ENCODE peak calls at places on chromosomes 3 and 15, in ten cellular contexts. One of them, this sample, is unnamed.

GRCh38 chr3:174431717-174432116 is 427.4 kb upstream of the NAALADL2 start:
- DNase-seq in HCT116: no peak
- DNase-seq in astrocyte: peak; percentile 39
- DNase-seq in kidney epithelial cell: no peak
- DNase-seq in GM10248: no peak
- DNase-seq in OCI-LY7: no peak
- DNase-seq in BE2C: no peak
- DNase-seq in left lung: no peak
- DNase-seq in suprapubic skin: no peak
- DNase-seq in cardiac muscle cell: peak; percentile 46
- DNase-seq in this sample: no peak

GRCh38 chr15:90463381-90463780 is 66.3 kb upstream of the CRTC3 start:
- DNase-seq in HCT116: no peak
- DNase-seq in astrocyte: peak; percentile 93
- DNase-seq in kidney epithelial cell: peak; percentile 56
- DNase-seq in GM10248: peak; percentile 52
- DNase-seq in OCI-LY7: no peak
- DNase-seq in BE2C: no peak
- DNase-seq in left lung: no peak
- DNase-seq in suprapubic skin: no peak
- DNase-seq in cardiac muscle cell: peak; percentile 75
- DNase-seq in this sample: no peak

GRCh38 chr15:65945616-65946015 is 76.3 kb downstream of the RAB11A start:
- DNase-seq in HCT116: no peak
- DNase-seq in astrocyte: no peak
- DNase-seq in kidney epithelial cell: no peak
- DNase-seq in GM10248: no peak
- DNase-seq in OCI-LY7: peak; percentile 24
- DNase-seq in BE2C: no peak
- DNase-seq in left lung: no peak
- DNase-seq in suprapubic skin: no peak
- DNase-seq in cardiac muscle cell: no peak
- DNase-seq in this sample: no peak

GRCh38 chr3:14440531-14441239 is 38.3 kb downstream of the SLC6A6 start:
- DNase-seq in HCT116: no peak
- DNase-seq in astrocyte: no peak
- DNase-seq in kidney epithelial cell: peak; percentile 56
- DNase-seq in GM10248: no peak
- DNase-seq in OCI-LY7: no peak
- DNase-seq in BE2C: peak; percentile 48
- DNase-seq in left lung: no peak
- DNase-seq in suprapubic skin: no peak
- DNase-seq in cardiac muscle cell: peak; percentile 34
- DNase-seq in this sample: peak; percentile 51

GRCh38 chr3:21778715-21779114 is 27.7 kb upstream of the ZNF385D start:
- DNase-seq in HCT116: no peak
- DNase-seq in astrocyte: no peak
- DNase-seq in kidney epithelial cell: no peak
- DNase-seq in GM10248: no peak
- DNase-seq in OCI-LY7: no peak
- DNase-seq in BE2C: no peak
- DNase-seq in left lung: no peak
- DNase-seq in suprapubic skin: no peak
- DNase-seq in cardiac muscle cell: no peak
- DNase-seq in this sample: no peak

GRCh38 chr15:63904042-63904441 is 70.3 kb upstream of the HERC1 start:
- DNase-seq in HCT116: no peak
- DNase-seq in astrocyte: no peak
- DNase-seq in kidney epithelial cell: no peak
- DNase-seq in GM10248: no peak
- DNase-seq in OCI-LY7: no peak
- DNase-seq in BE2C: no peak
- DNase-seq in left lung: no peak
- DNase-seq in suprapubic skin: no peak
- DNase-seq in cardiac muscle cell: no peak
- DNase-seq in this sample: no peak

GRCh38 chr3:57065588-57065987 is 5.1 kb downstream of the SPATA12 start:
- DNase-seq in HCT116: peak; percentile 51
- DNase-seq in astrocyte: peak; percentile 85
- DNase-seq in kidney epithelial cell: no peak
- DNase-seq in GM10248: no peak
- DNase-seq in OCI-LY7: peak; percentile 56
- DNase-seq in BE2C: no peak
- DNase-seq in left lung: no peak
- DNase-seq in suprapubic skin: no peak
- DNase-seq in cardiac muscle cell: no peak
- DNase-seq in this sample: no peak

GRCh38 chr15:100944237-100944875 is 25.2 kb downstream of the LRRK1 start:
- DNase-seq in HCT116: no peak
- DNase-seq in astrocyte: no peak
- DNase-seq in kidney epithelial cell: no peak
- DNase-seq in GM10248: no peak
- DNase-seq in OCI-LY7: peak; percentile 33
- DNase-seq in BE2C: no peak
- DNase-seq in left lung: no peak
- DNase-seq in suprapubic skin: no peak
- DNase-seq in cardiac muscle cell: peak; percentile 18
- DNase-seq in this sample: no peak

GRCh38 chr15:41340189-41340695 is 7.6 kb downstream of the NUSAP1 start:
- DNase-seq in HCT116: no peak
- DNase-seq in astrocyte: no peak
- DNase-seq in kidney epithelial cell: no peak
- DNase-seq in GM10248: no peak
- DNase-seq in OCI-LY7: no peak
- DNase-seq in BE2C: no peak
- DNase-seq in left lung: no peak
- DNase-seq in suprapubic skin: no peak
- DNase-seq in cardiac muscle cell: no peak
- DNase-seq in this sample: no peak

GRCh38 chr15:41337631-41338522 is 5.2 kb downstream of the NUSAP1 start:
- DNase-seq in HCT116: no peak
- DNase-seq in astrocyte: no peak
- DNase-seq in kidney epithelial cell: no peak
- DNase-seq in GM10248: no peak
- DNase-seq in OCI-LY7: no peak
- DNase-seq in BE2C: no peak
- DNase-seq in left lung: no peak
- DNase-seq in suprapubic skin: peak; percentile 32
- DNase-seq in cardiac muscle cell: no peak
- DNase-seq in this sample: no peak

GRCh38 chr15:41337047-41337446 is 4.4 kb downstream of the NUSAP1 start:
- DNase-seq in HCT116: no peak
- DNase-seq in astrocyte: no peak
- DNase-seq in kidney epithelial cell: no peak
- DNase-seq in GM10248: no peak
- DNase-seq in OCI-LY7: no peak
- DNase-seq in BE2C: no peak
- DNase-seq in left lung: no peak
- DNase-seq in suprapubic skin: no peak
- DNase-seq in cardiac muscle cell: no peak
- DNase-seq in this sample: no peak

GRCh38 chr15:41336549-41336948 is 3.9 kb downstream of the NUSAP1 start:
- DNase-seq in HCT116: no peak
- DNase-seq in astrocyte: no peak
- DNase-seq in kidney epithelial cell: no peak
- DNase-seq in GM10248: no peak
- DNase-seq in OCI-LY7: peak; percentile 11
- DNase-seq in BE2C: no peak
- DNase-seq in left lung: no peak
- DNase-seq in suprapubic skin: no peak
- DNase-seq in cardiac muscle cell: no peak
- DNase-seq in this sample: no peak

GRCh38 chr15:41341519-41341918 is 8.8 kb downstream of the NUSAP1 start:
- DNase-seq in HCT116: no peak
- DNase-seq in astrocyte: no peak
- DNase-seq in kidney epithelial cell: no peak
- DNase-seq in GM10248: no peak
- DNase-seq in OCI-LY7: no peak
- DNase-seq in BE2C: no peak
- DNase-seq in left lung: no peak
- DNase-seq in suprapubic skin: no peak
- DNase-seq in cardiac muscle cell: no peak
- DNase-seq in this sample: no peak
- TF ChIP-seq CTCF in HCT116: no peak
- TF ChIP-seq CTCF in astrocyte: no peak
- TF ChIP-seq CTCF in kidney epithelial cell: no peak
- TF ChIP-seq CTCF in GM10248: no peak
- TF ChIP-seq CTCF in OCI-LY7: no peak
- TF ChIP-seq CTCF in BE2C: no peak
- TF ChIP-seq CTCF in left lung: no peak
- TF ChIP-seq CTCF in suprapubic skin: no peak
- TF ChIP-seq CTCF in cardiac muscle cell: no peak
- TF ChIP-seq CTCF in this sample: no peak

GRCh38 chr3:98801042-98801747 is 38.1 kb downstream of the ST3GAL6 start:
- DNase-seq in HCT116: no peak
- DNase-seq in astrocyte: no peak
- DNase-seq in kidney epithelial cell: no peak
- DNase-seq in GM10248: no peak
- DNase-seq in OCI-LY7: no peak
- DNase-seq in BE2C: no peak
- DNase-seq in left lung: no peak
- DNase-seq in suprapubic skin: no peak
- DNase-seq in cardiac muscle cell: no peak
- DNase-seq in this sample: no peak
- TF ChIP-seq CTCF in HCT116: peak; percentile 55
- TF ChIP-seq CTCF in astrocyte: peak; percentile 16
- TF ChIP-seq CTCF in kidney epithelial cell: peak; percentile 40
- TF ChIP-seq CTCF in GM10248: no peak
- TF ChIP-seq CTCF in OCI-LY7: peak; percentile 39
- TF ChIP-seq CTCF in BE2C: peak; percentile 28
- TF ChIP-seq CTCF in left lung: no peak
- TF ChIP-seq CTCF in suprapubic skin: no peak
- TF ChIP-seq CTCF in cardiac muscle cell: peak; percentile 16
- TF ChIP-seq CTCF in this sample: no peak

GRCh38 chr15:62850791-62851291 is 191.7 kb upstream of the TPM1 start:
- DNase-seq in HCT116: no peak
- DNase-seq in astrocyte: peak; percentile 95
- DNase-seq in kidney epithelial cell: peak; percentile 90
- DNase-seq in GM10248: no peak
- DNase-seq in OCI-LY7: no peak
- DNase-seq in BE2C: no peak
- DNase-seq in left lung: no peak
- DNase-seq in suprapubic skin: no peak
- DNase-seq in cardiac muscle cell: peak; percentile 71
- DNase-seq in this sample: no peak

GRCh38 chr15:62848631-62849050 is 193.9 kb upstream of the TPM1 start:
- DNase-seq in HCT116: no peak
- DNase-seq in astrocyte: peak; percentile 18
- DNase-seq in kidney epithelial cell: no peak
- DNase-seq in GM10248: no peak
- DNase-seq in OCI-LY7: no peak
- DNase-seq in BE2C: no peak
- DNase-seq in left lung: no peak
- DNase-seq in suprapubic skin: no peak
- DNase-seq in cardiac muscle cell: peak; percentile 40
- DNase-seq in this sample: no peak

GRCh38 chr15:62847900-62848489 is 194.6 kb upstream of the TPM1 start:
- DNase-seq in HCT116: peak; percentile 53
- DNase-seq in astrocyte: peak; percentile 27
- DNase-seq in kidney epithelial cell: no peak
- DNase-seq in GM10248: peak; percentile 53
- DNase-seq in OCI-LY7: peak; percentile 24
- DNase-seq in BE2C: peak; percentile 83
- DNase-seq in left lung: peak; percentile 45
- DNase-seq in suprapubic skin: no peak
- DNase-seq in cardiac muscle cell: peak; percentile 61
- DNase-seq in this sample: peak; percentile 69

GRCh38 chr15:62849316-62850129 is 193.0 kb upstream of the TPM1 start:
- DNase-seq in HCT116: no peak
- DNase-seq in astrocyte: peak; percentile 61
- DNase-seq in kidney epithelial cell: no peak
- DNase-seq in GM10248: no peak
- DNase-seq in OCI-LY7: no peak
- DNase-seq in BE2C: no peak
- DNase-seq in left lung: no peak
- DNase-seq in suprapubic skin: no peak
- DNase-seq in cardiac muscle cell: peak; percentile 46
- DNase-seq in this sample: no peak

DNA sequence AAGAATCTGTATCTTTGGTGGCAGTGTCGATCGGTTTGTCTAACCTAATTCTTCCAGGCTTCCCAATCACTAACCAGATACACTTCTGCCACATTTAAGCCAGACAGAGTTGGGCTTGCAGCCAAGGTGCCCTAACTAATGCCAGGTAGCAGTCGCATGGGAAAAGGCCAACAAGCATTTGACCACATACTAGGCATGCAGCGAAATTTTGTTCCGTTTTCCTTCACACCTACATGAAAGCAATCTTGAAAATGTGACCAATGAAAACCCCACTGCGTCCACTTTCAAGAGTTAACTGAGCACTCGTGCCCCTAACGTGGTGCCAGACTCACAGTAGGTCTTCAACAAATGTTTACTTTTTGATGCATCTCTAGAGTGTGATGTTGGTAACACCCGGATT is 192.2 kb upstream of the TPM1 start:
- DNase-seq in HCT116: no peak
- DNase-seq in astrocyte: peak; percentile 12
- DNase-seq in kidney epithelial cell: no peak
- DNase-seq in GM10248: no peak
- DNase-seq in OCI-LY7: no peak
- DNase-seq in BE2C: no peak
- DNase-seq in left lung: no peak
- DNase-seq in suprapubic skin: no peak
- DNase-seq in cardiac muscle cell: no peak
- DNase-seq in this sample: no peak
- TF ChIP-seq CTCF in HCT116: no peak
- TF ChIP-seq CTCF in astrocyte: no peak
- TF ChIP-seq CTCF in kidney epithelial cell: no peak
- TF ChIP-seq CTCF in GM10248: no peak
- TF ChIP-seq CTCF in OCI-LY7: no peak
- TF ChIP-seq CTCF in BE2C: no peak
- TF ChIP-seq CTCF in left lung: no peak
- TF ChIP-seq CTCF in suprapubic skin: no peak
- TF ChIP-seq CTCF in cardiac muscle cell: no peak
- TF ChIP-seq CTCF in this sample: no peak

GRCh38 chr3:185067173-185067572 is 85.7 kb downstream of the C3orf70 start:
- DNase-seq in HCT116: no peak
- DNase-seq in astrocyte: no peak
- DNase-seq in kidney epithelial cell: no peak
- DNase-seq in GM10248: no peak
- DNase-seq in OCI-LY7: no peak
- DNase-seq in BE2C: no peak
- DNase-seq in left lung: no peak
- DNase-seq in suprapubic skin: no peak
- DNase-seq in cardiac muscle cell: no peak
- DNase-seq in this sample: no peak

GRCh38 chr3:185069583-185070030 is 83.3 kb downstream of the C3orf70 start:
- DNase-seq in HCT116: no peak
- DNase-seq in astrocyte: no peak
- DNase-seq in kidney epithelial cell: no peak
- DNase-seq in GM10248: no peak
- DNase-seq in OCI-LY7: no peak
- DNase-seq in BE2C: peak; percentile 26
- DNase-seq in left lung: no peak
- DNase-seq in suprapubic skin: no peak
- DNase-seq in cardiac muscle cell: no peak
- DNase-seq in this sample: peak; percentile 77

GRCh38 chr3:185069023-185069422 is 83.8 kb downstream of the C3orf70 start:
- DNase-seq in HCT116: no peak
- DNase-seq in astrocyte: no peak
- DNase-seq in kidney epithelial cell: no peak
- DNase-seq in GM10248: no peak
- DNase-seq in OCI-LY7: no peak
- DNase-seq in BE2C: no peak
- DNase-seq in left lung: no peak
- DNase-seq in suprapubic skin: no peak
- DNase-seq in cardiac muscle cell: no peak
- DNase-seq in this sample: no peak

GRCh38 chr3:185071401-185071800 is 81.5 kb downstream of the C3orf70 start:
- DNase-seq in HCT116: no peak
- DNase-seq in astrocyte: no peak
- DNase-seq in kidney epithelial cell: no peak
- DNase-seq in GM10248: no peak
- DNase-seq in OCI-LY7: no peak
- DNase-seq in BE2C: no peak
- DNase-seq in left lung: no peak
- DNase-seq in suprapubic skin: no peak
- DNase-seq in cardiac muscle cell: no peak
- DNase-seq in this sample: no peak

DNA sequence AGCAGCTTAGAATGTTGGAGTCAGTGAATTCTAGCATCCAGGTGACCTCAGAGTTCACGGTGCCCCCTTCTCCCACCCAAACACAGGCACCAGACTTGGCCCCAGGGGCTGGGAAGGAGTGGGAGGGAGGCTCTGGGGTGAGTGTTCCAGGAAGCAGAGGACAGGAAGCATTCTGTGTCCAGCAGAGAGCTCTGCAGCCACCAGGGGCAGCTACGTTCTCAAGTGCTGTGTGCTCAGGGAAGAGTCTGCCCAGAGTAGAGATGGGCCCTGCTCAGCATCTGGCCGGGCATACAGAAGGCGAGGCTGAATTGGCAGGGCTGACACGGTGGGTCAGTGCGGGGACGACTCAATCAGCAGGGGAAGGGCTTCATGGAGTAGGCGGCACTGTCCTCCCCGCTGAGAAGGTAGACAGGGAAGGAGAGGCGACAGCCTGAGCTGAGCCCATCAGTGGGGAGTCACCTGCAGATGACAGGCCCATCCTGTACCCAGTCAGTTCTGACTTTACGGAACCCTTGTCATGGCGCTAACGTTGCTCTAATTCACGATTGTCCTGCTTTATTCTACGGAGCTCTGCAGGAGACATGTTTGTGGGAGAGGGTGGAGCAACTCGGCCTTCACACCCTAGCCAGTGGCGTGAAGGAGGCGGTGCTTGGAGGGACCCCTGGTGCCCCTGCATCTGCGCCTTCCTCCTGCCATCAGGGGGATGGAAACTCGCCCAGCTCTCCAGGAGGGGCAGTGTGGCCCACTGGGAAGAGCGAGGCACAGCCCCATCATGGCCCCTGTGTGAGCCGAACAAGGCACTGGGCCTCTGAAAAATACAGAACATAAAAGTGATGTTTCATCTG is 82.1 kb downstream of the C3orf70 start:
- DNase-seq in HCT116: peak; percentile 18
- DNase-seq in astrocyte: no peak
- DNase-seq in kidney epithelial cell: no peak
- DNase-seq in GM10248: no peak
- DNase-seq in OCI-LY7: no peak
- DNase-seq in BE2C: peak; percentile 51
- DNase-seq in left lung: no peak
- DNase-seq in suprapubic skin: no peak
- DNase-seq in cardiac muscle cell: peak; percentile 58
- DNase-seq in this sample: peak; percentile 55
- TF ChIP-seq CTCF in HCT116: peak; percentile 50
- TF ChIP-seq CTCF in astrocyte: no peak
- TF ChIP-seq CTCF in kidney epithelial cell: peak; percentile 20
- TF ChIP-seq CTCF in GM10248: no peak
- TF ChIP-seq CTCF in OCI-LY7: no peak
- TF ChIP-seq CTCF in BE2C: peak; percentile 55
- TF ChIP-seq CTCF in left lung: no peak
- TF ChIP-seq CTCF in suprapubic skin: peak; percentile 25
- TF ChIP-seq CTCF in cardiac muscle cell: peak; percentile 58
- TF ChIP-seq CTCF in this sample: no peak

This sample was measured in glutamatergic neuron.